ENCODE peak calls at places on chromosomes 3 and 15, in four cellular contexts. X is amygdala, T is progenitor cell of endocrine pancreas, P is lung microvascular endothelial cell. D is an unnamed sample.

GRCh38 chr3:159761377-159761776 is 227.3 kb upstream of the IL12A start:
- DNase-seq in P (peak), X (no peak), T (no peak), D (peak)

GRCh38 chr15:88920186-88920891 is 7.2 kb upstream of the MFGE8 start:
- DNase-seq in T (no peak), P (peak), X (no peak), D (no peak)

GRCh38 chr15:53694534-53694874 is 65.0 kb downstream of the WDR72 start:
- DNase-seq in T (no peak), P (no peak), X (no peak), D (no peak)

GRCh38 chr3:138296639-138297038 is 33.0 kb downstream of the NME9 start:
- DNase-seq in T (no peak), P (no peak), X (no peak), D (no peak)

GRCh38 chr15:85589873-85590272 is 204.9 kb downstream of the KLHL25 start:
- DNase-seq in T (no peak), X (no peak), P (no peak), D (no peak)

GRCh38 chr3:98185180-98185579 is 18.7 kb downstream of the OR5H15 start:
- DNase-seq in T (no peak), X (no peak), P (no peak), D (no peak)

GRCh38 chr3:113623324-113623723 is 73.1 kb downstream of the USF3 start:
- DNase-seq in T (no peak), P (no peak), X (no peak), D (no peak)

GRCh38 chr15:37134699-37135131 is 34.4 kb upstream of the MEIS2 start:
- DNase-seq in P (peak), T (no peak), X (no peak), D (peak)

GRCh38 chr3:8663177-8664061 is 18.8 kb upstream of the SSUH2 start:
- DNase-seq in T (peak), P (peak), X (no peak), D (peak)

GRCh38 chr15:38215707-38216106 is 36.9 kb upstream of the SPRED1 start:
- DNase-seq in P (no peak), T (no peak), X (no peak), D (no peak)

GRCh38 chr15:64008177-64008576 is 38.1 kb downstream of the DAPK2 start:
- DNase-seq in X (no peak), P (no peak), T (no peak), D (no peak)

GRCh38 chr3:61650276-61650675 is 88.9 kb downstream of the PTPRG start:
- DNase-seq in X (no peak), T (no peak), P (peak), D (no peak)

GRCh38 chr3:13235897-13236296 is 162.7 kb upstream of the IQSEC1 start:
- DNase-seq in P (no peak), T (no peak), X (no peak), D (peak)

GRCh38 chr3:62718011-62718410 is 157.2 kb downstream of the CADPS start:
- DNase-seq in T (no peak), P (no peak), X (no peak), D (no peak)

GRCh38 chr3:194577985-194578905 is 55.0 kb downstream of the TMEM44 start:
- DNase-seq in X (no peak), T (no peak), P (peak), D (no peak)

GRCh38 chr3:177932346-177932745 is 603.9 kb upstream of the KCNMB2 start:
- DNase-seq in P (no peak), X (no peak), T (no peak), D (no peak)

GRCh38 chr3:177882124-177882648 is 654.0 kb upstream of the KCNMB2 start:
- DNase-seq in T (no peak), P (no peak), X (no peak), D (no peak)

GRCh38 chr3:101827211-101828174 is 21.8 kb upstream of the NFKBIZ start:
- DNase-seq in X (peak), T (peak), P (peak), D (peak)

GRCh38 chr15:35439291-35439690 is 106.7 kb downstream of the DPH6 start:
- DNase-seq in P (no peak), X (no peak), T (no peak), D (no peak)

GRCh38 chr3:61299343-61299742 is 48.1 kb upstream of the FHIT start:
- DNase-seq in T (no peak), P (no peak), X (no peak), D (no peak)

GRCh38 chr15:82047493-82048446 is 2.0 kb upstream of the MEX3B start:
- DNase-seq in T (no peak), X (no peak), P (peak), D (peak)

GRCh38 chr3:196323723-196324122 is 5.7 kb upstream of the DYNLT2B start:
- DNase-seq in X (no peak), T (no peak), P (no peak), D (peak)

GRCh38 chr15:85100186-85100937 is 118.7 kb downstream of the PDE8A start:
- DNase-seq in T (no peak), P (peak), X (no peak), D (no peak)

GRCh38 chr3:71662553-71662952 is 62.6 kb downstream of the EIF4E3 start:
- DNase-seq in X (no peak), P (no peak), T (no peak), D (no peak)

GRCh38 chr3:7241584-7242302 is 380.8 kb downstream of the GRM7 start:
- DNase-seq in X (no peak), P (no peak), T (no peak), D (no peak)

GRCh38 chr3:66322436-66322835 is 101.6 kb downstream of the SLC25A26 start:
- DNase-seq in P (no peak), T (no peak), X (no peak), D (no peak)

GRCh38 chr3:188165596-188165995 is 11.6 kb downstream of the LPP start:
- DNase-seq in X (no peak), P (no peak), T (no peak), D (no peak)

GRCh38 chr15:60804986-60805949 is 326.3 kb upstream of the ICE2 start:
- DNase-seq in P (peak), X (no peak), T (no peak), D (peak)

GRCh38 chr3:186318135-186318534 is 43.9 kb downstream of the DGKG start:
- DNase-seq in T (no peak), X (no peak), P (no peak), D (no peak)

GRCh38 chr3:33941804-33942203 is 143.4 kb downstream of the PDCD6IP start:
- DNase-seq in T (no peak), X (no peak), P (no peak), D (no peak)

GRCh38 chr15:84685304-84685703 is 27.3 kb upstream of the NMB start:
- DNase-seq in P (peak), X (peak), T (no peak), D (no peak)